ENCODE peak calls at places on chromosomes 16 and 17, in ten cellular contexts. One of them, this sample, is unnamed.

GRCh38 chr17:3015890-3016289 is 47.5 kb downstream of the OR1D5 start:
- DNase-seq in suprapubic skin: no peak
- DNase-seq in neuronal stem cell: no peak
- DNase-seq in tibial artery: no peak
- DNase-seq in CD4-positive, alpha-beta memory T cell: no peak
- DNase-seq in CD8-positive, alpha-beta T cell: no peak
- DNase-seq in IMR-90: peak; percentile 46
- DNase-seq in stomach: no peak
- DNase-seq in GM12878: no peak
- DNase-seq in colonic mucosa: no peak
- DNase-seq in this sample: no peak

GRCh38 chr17:38451840-38452529 is 23.7 kb downstream of the ARHGAP23 start:
- DNase-seq in suprapubic skin: no peak
- DNase-seq in neuronal stem cell: no peak
- DNase-seq in tibial artery: no peak
- DNase-seq in CD4-positive, alpha-beta memory T cell: no peak
- DNase-seq in CD8-positive, alpha-beta T cell: no peak
- DNase-seq in IMR-90: peak; percentile 94
- DNase-seq in stomach: no peak
- DNase-seq in GM12878: no peak
- DNase-seq in colonic mucosa: no peak
- DNase-seq in this sample: no peak

GRCh38 chr17:46125831-46126230 is 67.4 kb downstream of the KANSL1 start:
- DNase-seq in suprapubic skin: no peak
- DNase-seq in neuronal stem cell: no peak
- DNase-seq in tibial artery: no peak
- DNase-seq in CD4-positive, alpha-beta memory T cell: no peak
- DNase-seq in CD8-positive, alpha-beta T cell: no peak
- DNase-seq in IMR-90: peak; percentile 55
- DNase-seq in stomach: no peak
- DNase-seq in GM12878: no peak
- DNase-seq in colonic mucosa: no peak
- DNase-seq in this sample: no peak

GRCh38 chr17:68514809-68515208 is 2.6 kb downstream of the PRKAR1A start:
- DNase-seq in suprapubic skin: no peak
- DNase-seq in neuronal stem cell: no peak
- DNase-seq in tibial artery: no peak
- DNase-seq in CD4-positive, alpha-beta memory T cell: no peak
- DNase-seq in CD8-positive, alpha-beta T cell: no peak
- DNase-seq in IMR-90: peak; percentile 63
- DNase-seq in stomach: no peak
- DNase-seq in GM12878: no peak
- DNase-seq in colonic mucosa: no peak
- DNase-seq in this sample: no peak

GRCh38 chr17:12789976-12790805 is 893 bp downstream of the ARHGAP44 start:
- DNase-seq in suprapubic skin: no peak
- DNase-seq in neuronal stem cell: peak; percentile 6
- DNase-seq in tibial artery: no peak
- DNase-seq in CD4-positive, alpha-beta memory T cell: no peak
- DNase-seq in CD8-positive, alpha-beta T cell: no peak
- DNase-seq in IMR-90: no peak
- DNase-seq in stomach: peak; percentile 27
- DNase-seq in GM12878: no peak
- DNase-seq in colonic mucosa: peak; percentile 45
- DNase-seq in this sample: peak; percentile 7

GRCh38 chr16:29834079-29834478 is 13.8 kb downstream of the MVP start:
- DNase-seq in suprapubic skin: no peak
- DNase-seq in neuronal stem cell: no peak
- DNase-seq in tibial artery: no peak
- DNase-seq in CD4-positive, alpha-beta memory T cell: peak; percentile 17
- DNase-seq in CD8-positive, alpha-beta T cell: no peak
- DNase-seq in IMR-90: no peak
- DNase-seq in stomach: no peak
- DNase-seq in GM12878: no peak
- DNase-seq in colonic mucosa: no peak
- DNase-seq in this sample: no peak

GRCh38 chr17:80071116-80071980 is 30.0 kb upstream of the GAA start:
- DNase-seq in suprapubic skin: no peak
- DNase-seq in neuronal stem cell: no peak
- DNase-seq in tibial artery: peak; percentile 52
- DNase-seq in CD4-positive, alpha-beta memory T cell: no peak
- DNase-seq in CD8-positive, alpha-beta T cell: no peak
- DNase-seq in IMR-90: peak; percentile 40
- DNase-seq in stomach: peak; percentile 85
- DNase-seq in GM12878: no peak
- DNase-seq in colonic mucosa: peak; percentile 44
- DNase-seq in this sample: peak; percentile 54

GRCh38 chr17:33291248-33292183 is 1.6 kb downstream of the ASIC2 start:
- DNase-seq in suprapubic skin: peak; percentile 80
- DNase-seq in neuronal stem cell: peak; percentile 48
- DNase-seq in tibial artery: no peak
- DNase-seq in CD4-positive, alpha-beta memory T cell: no peak
- DNase-seq in CD8-positive, alpha-beta T cell: no peak
- DNase-seq in IMR-90: peak; percentile 31
- DNase-seq in stomach: no peak
- DNase-seq in GM12878: no peak
- DNase-seq in colonic mucosa: peak; percentile 38
- DNase-seq in this sample: no peak

DNA sequence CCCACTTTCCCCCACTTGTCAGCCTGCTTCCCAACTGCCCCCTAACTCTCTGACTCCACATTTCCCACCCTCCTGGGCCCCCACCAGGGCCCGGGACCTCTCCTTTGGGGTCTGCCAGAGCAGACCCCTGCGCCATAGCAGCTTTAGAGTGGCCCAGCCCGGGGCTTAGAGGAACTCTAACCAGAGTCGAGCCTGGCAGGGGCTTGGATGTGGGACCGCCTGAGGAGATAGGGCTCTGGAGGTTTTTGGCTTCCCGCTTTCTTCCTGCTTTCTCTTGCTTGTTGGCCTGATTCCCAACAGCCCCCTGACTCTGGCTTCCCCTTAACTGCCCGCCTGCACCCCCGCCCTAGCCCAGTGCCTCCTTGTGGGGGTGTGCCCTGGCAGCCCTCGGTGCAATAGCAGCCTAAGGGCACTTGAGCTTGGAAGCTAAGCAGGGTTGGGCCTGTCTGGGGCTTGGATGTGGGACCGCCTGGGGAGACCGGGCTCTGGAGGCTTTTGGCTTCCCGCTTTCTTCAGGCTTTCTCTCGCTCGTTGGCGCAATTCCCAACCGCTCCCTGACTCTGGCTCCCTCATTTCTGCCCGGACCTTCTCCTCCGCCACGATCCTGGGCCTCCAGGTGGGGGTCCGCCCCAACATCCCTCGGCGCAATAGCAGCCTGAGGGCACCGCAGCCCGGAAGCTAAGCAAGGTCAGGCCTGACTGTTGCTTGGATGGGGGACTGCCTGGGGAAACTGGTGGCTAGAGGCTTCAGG is 2292.0 kb downstream of the TP53TG3F start:
- DNase-seq in suprapubic skin: peak; percentile 69
- DNase-seq in neuronal stem cell: no peak
- DNase-seq in tibial artery: no peak
- DNase-seq in CD4-positive, alpha-beta memory T cell: no peak
- DNase-seq in CD8-positive, alpha-beta T cell: no peak
- DNase-seq in IMR-90: no peak
- DNase-seq in stomach: no peak
- DNase-seq in GM12878: no peak
- DNase-seq in colonic mucosa: no peak
- DNase-seq in this sample: no peak
- H3K9me3 ChIP-seq in suprapubic skin: peaks cover 15% of the 10 kb centered on the region
- H3K9me3 ChIP-seq in neuronal stem cell: peaks cover 68% of the 10 kb centered on the region
- H3K9me3 ChIP-seq in tibial artery: peaks cover 43% of the 10 kb centered on the region
- H3K9me3 ChIP-seq in CD4-positive, alpha-beta memory T cell: no peaks in the 10 kb centered on the region
- H3K9me3 ChIP-seq in CD8-positive, alpha-beta T cell: no peaks in the 10 kb centered on the region
- H3K9me3 ChIP-seq in IMR-90: peaks cover 61% of the 10 kb centered on the region
- H3K9me3 ChIP-seq in stomach: peaks cover 93% of the 10 kb centered on the region
- H3K9me3 ChIP-seq in GM12878: no peaks in the 10 kb centered on the region
- H3K9me3 ChIP-seq in colonic mucosa: no peaks in the 10 kb centered on the region
- H3K9me3 ChIP-seq in this sample: no peaks in the 10 kb centered on the region

GRCh38 chr16:88781140-88782077 is 3.6 kb downstream of the PIEZO1 start:
- DNase-seq in suprapubic skin: no peak
- DNase-seq in neuronal stem cell: no peak
- DNase-seq in tibial artery: peak; percentile 62
- DNase-seq in CD4-positive, alpha-beta memory T cell: peak; percentile 83
- DNase-seq in CD8-positive, alpha-beta T cell: peak; percentile 57
- DNase-seq in IMR-90: no peak
- DNase-seq in stomach: no peak
- DNase-seq in GM12878: no peak
- DNase-seq in colonic mucosa: no peak
- DNase-seq in this sample: no peak

GRCh38 chr16:88778541-88779065 is 6.4 kb downstream of the PIEZO1 start:
- DNase-seq in suprapubic skin: no peak
- DNase-seq in neuronal stem cell: no peak
- DNase-seq in tibial artery: no peak
- DNase-seq in CD4-positive, alpha-beta memory T cell: no peak
- DNase-seq in CD8-positive, alpha-beta T cell: no peak
- DNase-seq in IMR-90: no peak
- DNase-seq in stomach: no peak
- DNase-seq in GM12878: no peak
- DNase-seq in colonic mucosa: no peak
- DNase-seq in this sample: no peak

GRCh38 chr16:88780100-88781062 is 4.6 kb downstream of the PIEZO1 start:
- DNase-seq in suprapubic skin: no peak
- DNase-seq in neuronal stem cell: no peak
- DNase-seq in tibial artery: no peak
- DNase-seq in CD4-positive, alpha-beta memory T cell: no peak
- DNase-seq in CD8-positive, alpha-beta T cell: no peak
- DNase-seq in IMR-90: no peak
- DNase-seq in stomach: no peak
- DNase-seq in GM12878: no peak
- DNase-seq in colonic mucosa: no peak
- DNase-seq in this sample: no peak

GRCh38 chr16:88777801-88778415 is 7.1 kb downstream of the PIEZO1 start:
- DNase-seq in suprapubic skin: no peak
- DNase-seq in neuronal stem cell: no peak
- DNase-seq in tibial artery: no peak
- DNase-seq in CD4-positive, alpha-beta memory T cell: no peak
- DNase-seq in CD8-positive, alpha-beta T cell: no peak
- DNase-seq in IMR-90: no peak
- DNase-seq in stomach: no peak
- DNase-seq in GM12878: no peak
- DNase-seq in colonic mucosa: no peak
- DNase-seq in this sample: no peak

DNA sequence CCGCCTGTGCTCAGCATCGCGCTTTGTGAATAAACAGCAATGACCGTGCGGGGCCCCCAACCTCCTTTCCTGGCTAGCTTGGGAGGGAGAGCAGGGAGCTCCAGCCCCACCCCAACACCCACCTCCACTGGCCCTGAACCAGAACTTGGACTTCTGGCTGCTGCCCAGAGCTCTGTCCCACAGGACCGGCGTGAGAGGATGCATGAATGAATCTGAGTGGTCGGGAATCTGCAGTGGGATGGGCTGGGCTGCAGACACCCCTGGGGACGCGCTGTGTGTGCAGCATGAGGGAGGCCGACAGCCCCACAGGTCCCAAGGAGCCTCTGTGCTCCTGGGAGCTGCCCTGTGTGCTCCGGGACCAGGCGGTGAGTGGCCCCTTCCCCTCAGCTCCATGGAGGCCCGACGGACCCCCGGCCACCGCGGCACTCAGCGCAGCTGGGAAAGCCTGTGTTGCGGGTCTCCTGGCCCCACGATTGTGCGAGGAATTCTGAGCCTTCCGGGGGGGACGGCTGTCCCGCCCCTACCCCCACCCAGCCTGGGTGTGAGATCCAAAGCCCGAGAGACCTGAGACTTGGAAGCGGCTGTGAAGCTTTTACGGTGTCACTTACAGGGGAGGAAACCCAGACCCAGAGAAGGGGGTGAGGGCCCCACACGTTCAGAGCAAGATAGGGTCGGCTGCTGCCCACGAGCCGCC is 5.5 kb downstream of the PIEZO1 start:
- DNase-seq in suprapubic skin: no peak
- DNase-seq in neuronal stem cell: no peak
- DNase-seq in tibial artery: no peak
- DNase-seq in CD4-positive, alpha-beta memory T cell: no peak
- DNase-seq in CD8-positive, alpha-beta T cell: no peak
- DNase-seq in IMR-90: no peak
- DNase-seq in stomach: no peak
- DNase-seq in GM12878: no peak
- DNase-seq in colonic mucosa: no peak
- DNase-seq in this sample: no peak
- H3K27ac ChIP-seq in suprapubic skin: no peak overlapping the region
- H3K27ac ChIP-seq in neuronal stem cell: no peak overlapping the region
- H3K27ac ChIP-seq in tibial artery: no peak overlapping the region
- H3K27ac ChIP-seq in CD4-positive, alpha-beta memory T cell: peak overlapping the region; percentile 74
- H3K27ac ChIP-seq in CD8-positive, alpha-beta T cell: no peak overlapping the region
- H3K27ac ChIP-seq in IMR-90: no peak overlapping the region
- H3K27ac ChIP-seq in stomach: peak overlapping the region; percentile 96
- H3K27ac ChIP-seq in GM12878: no peak overlapping the region
- H3K27ac ChIP-seq in colonic mucosa: no peak overlapping the region
- H3K27ac ChIP-seq in this sample: no peak overlapping the region

DNA sequence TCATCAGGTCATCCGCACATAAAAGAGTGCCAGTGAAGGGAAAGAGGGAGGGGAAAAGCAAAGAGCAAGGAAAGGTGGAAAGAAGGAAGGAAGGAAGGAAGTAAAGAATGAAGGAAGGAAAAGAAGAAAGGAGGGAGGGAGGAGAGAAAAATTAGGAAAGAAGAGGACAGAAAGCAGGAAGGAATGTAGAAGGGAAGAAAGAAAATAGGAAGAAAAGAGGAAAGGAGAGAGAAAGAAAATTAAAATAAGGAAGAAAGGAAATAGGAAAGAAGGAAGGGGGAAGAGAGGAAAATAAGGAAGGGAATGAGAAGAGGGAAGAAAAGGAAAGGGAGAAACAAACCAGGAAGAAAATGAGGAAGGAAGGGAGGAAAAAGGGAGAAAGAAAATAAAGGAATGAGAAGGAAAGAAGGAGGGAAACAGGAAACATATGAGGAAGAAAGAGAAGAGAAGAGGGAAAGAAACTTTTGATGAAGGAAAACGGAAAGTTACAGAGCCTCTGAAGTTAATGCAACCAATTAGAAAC is 212.6 kb downstream of the XYLT1 start:
- DNase-seq in suprapubic skin: no peak
- DNase-seq in neuronal stem cell: no peak
- DNase-seq in tibial artery: no peak
- DNase-seq in CD4-positive, alpha-beta memory T cell: no peak
- DNase-seq in CD8-positive, alpha-beta T cell: no peak
- DNase-seq in IMR-90: no peak
- DNase-seq in stomach: no peak
- DNase-seq in GM12878: no peak
- DNase-seq in colonic mucosa: no peak
- DNase-seq in this sample: no peak
- H3K4me1 ChIP-seq in suprapubic skin: no peaks in the 10 kb centered on the region
- H3K4me1 ChIP-seq in neuronal stem cell: peaks cover 5% of the 10 kb centered on the region
- H3K4me1 ChIP-seq in tibial artery: no peaks in the 10 kb centered on the region
- H3K4me1 ChIP-seq in CD4-positive, alpha-beta memory T cell: peaks cover 16% of the 10 kb centered on the region
- H3K4me1 ChIP-seq in CD8-positive, alpha-beta T cell: peaks cover 8% of the 10 kb centered on the region
- H3K4me1 ChIP-seq in IMR-90: no peaks in the 10 kb centered on the region
- H3K4me1 ChIP-seq in stomach: peaks cover 8% of the 10 kb centered on the region
- H3K4me1 ChIP-seq in GM12878: peaks cover 33% of the 10 kb centered on the region
- H3K4me1 ChIP-seq in colonic mucosa: peaks cover 3% of the 10 kb centered on the region
- H3K4me1 ChIP-seq in this sample: no peaks in the 10 kb centered on the region

DNA sequence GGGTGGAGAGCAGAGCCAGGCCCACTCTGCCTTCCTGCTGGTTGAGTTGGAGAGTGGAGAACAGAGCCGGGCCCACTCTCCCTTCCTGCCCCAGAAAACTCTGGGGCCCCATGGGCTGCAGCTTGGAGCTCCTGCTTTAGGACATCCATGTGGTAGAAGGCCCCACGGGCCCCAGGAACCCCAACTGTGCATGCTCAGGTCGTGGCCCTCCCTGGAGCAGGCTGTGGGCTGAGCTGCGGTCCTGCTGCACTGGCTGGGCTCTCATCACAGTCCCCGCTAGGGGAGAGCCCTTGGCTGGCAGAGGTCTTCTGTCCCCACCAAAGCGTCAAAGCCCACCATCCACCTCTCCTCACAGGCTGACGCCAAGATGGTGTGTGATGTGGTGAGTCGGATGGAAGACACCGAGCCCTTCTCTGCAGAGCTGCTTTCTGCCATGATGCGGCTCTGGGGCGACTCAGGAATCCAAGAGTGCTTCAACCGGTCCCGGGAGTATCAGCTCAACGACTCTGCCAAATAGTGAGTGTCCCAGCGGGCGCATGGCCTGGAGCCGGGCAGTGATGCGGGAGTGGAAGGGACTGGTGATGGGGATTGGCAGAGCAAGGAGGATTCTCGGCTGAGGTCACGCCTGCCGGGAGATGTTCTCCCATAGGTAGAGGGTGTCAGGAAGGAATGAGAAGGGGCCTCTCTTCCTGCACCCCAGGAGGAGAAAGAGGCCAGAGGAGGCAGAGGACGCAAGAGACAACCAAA is 96.9 kb downstream of the AMFR start:
- DNase-seq in suprapubic skin: no peak
- DNase-seq in neuronal stem cell: no peak
- DNase-seq in tibial artery: no peak
- DNase-seq in CD4-positive, alpha-beta memory T cell: no peak
- DNase-seq in CD8-positive, alpha-beta T cell: no peak
- DNase-seq in IMR-90: no peak
- DNase-seq in stomach: no peak
- DNase-seq in GM12878: no peak
- DNase-seq in colonic mucosa: no peak
- DNase-seq in this sample: no peak
- H3K9me3 ChIP-seq in suprapubic skin: no peaks in the 10 kb centered on the region
- H3K9me3 ChIP-seq in neuronal stem cell: no peaks in the 10 kb centered on the region
- H3K9me3 ChIP-seq in tibial artery: no peaks in the 10 kb centered on the region
- H3K9me3 ChIP-seq in CD4-positive, alpha-beta memory T cell: no peaks in the 10 kb centered on the region
- H3K9me3 ChIP-seq in CD8-positive, alpha-beta T cell: no peaks in the 10 kb centered on the region
- H3K9me3 ChIP-seq in IMR-90: no peaks in the 10 kb centered on the region
- H3K9me3 ChIP-seq in stomach: no peaks in the 10 kb centered on the region
- H3K9me3 ChIP-seq in GM12878: no peaks in the 10 kb centered on the region
- H3K9me3 ChIP-seq in colonic mucosa: no peaks in the 10 kb centered on the region
- H3K9me3 ChIP-seq in this sample: no peaks in the 10 kb centered on the region